ENCODE peak calls at places on chromosomes 16 and 17, in six cellular contexts. M is C1 segment of cervical spinal cord, Z is NT2/D1, P is cardiac muscle cell, G is DMS153, A is astrocyte of the cerebellum. W is an unnamed sample.
A peak's percentile ranks its signal among the peaks of the same experiment; 100 is the strongest.

GRCh38 chr17:28937044-28937729 is 14.1 kb downstream of the PHF12 start:
- DNase-seq in M (no peak), Z (no peak), P (peak; percentile 76), G (no peak), A (no peak), W (no peak)

GRCh38 chr16:11706180-11706742 is 36.4 kb downstream of the TXNDC11 start:
- DNase-seq in M (no peak), Z (no peak), P (no peak), G (no peak), A (no peak), W (peak; percentile 90)

GRCh38 chr16:85912271-85912974 is 13.5 kb downstream of the IRF8 start:
- DNase-seq in M (no peak), Z (no peak), P (peak; percentile 99), G (no peak), A (peak; percentile 9), W (peak; percentile 26)

GRCh38 chr17:41915566-41915965 is 3.2 kb downstream of the ACLY start:
- DNase-seq in M (no peak), Z (no peak), P (no peak), G (no peak), A (no peak), W (no peak)

GRCh38 chr17:41650794-41651624 is 26.6 kb upstream of the KRT17 start:
- DNase-seq in M (no peak), Z (no peak), P (no peak), G (no peak), A (no peak), W (no peak)

GRCh38 chr16:3025032-3026002 is 1.5 kb downstream of the THOC6 start:
- DNase-seq in M (no peak), Z (no peak), P (no peak), G (no peak), A (no peak), W (no peak)

GRCh38 chr16:4698321-4699029 is 5.1 kb downstream of the NUDT16L1 start:
- DNase-seq in M (no peak), Z (no peak), P (no peak), G (no peak), A (no peak), W (no peak)

GRCh38 chr17:48011405-48012150 is 26.0 kb downstream of the COPZ2 start:
- DNase-seq in M (no peak), Z (no peak), P (peak; percentile 56), G (peak; percentile 50), A (no peak), W (no peak)

GRCh38 chr17:68381076-68381900 is 76.0 kb downstream of the WIPI1 start:
- DNase-seq in M (no peak), Z (no peak), P (peak; percentile 78), G (peak; percentile 57), A (peak; percentile 73), W (no peak)

GRCh38 chr16:75648265-75649076 is 898 bp downstream of the TERF2IP start:
- DNase-seq in M (peak; percentile 71), Z (peak; percentile 57), P (peak; percentile 74), G (peak; percentile 16), A (peak; percentile 49), W (peak; percentile 72)

GRCh38 chr17:4073983-4074830 is 68.6 kb downstream of the ZZEF1 start:
- DNase-seq in M (peak; percentile 2), Z (no peak), P (no peak), G (no peak), A (no peak), W (peak; percentile 80)

GRCh38 chr17:72467841-72468653 is 347.2 kb downstream of the SOX9 start:
- DNase-seq in M (no peak), Z (no peak), P (peak; percentile 79), G (peak; percentile 43), A (no peak), W (no peak)

GRCh38 chr16:14955546-14956231 is 18.4 kb downstream of the NPIPA1 start:
- DNase-seq in M (no peak), Z (no peak), P (no peak), G (no peak), A (no peak), W (peak; percentile 97)

GRCh38 chr17:42623732-42624596 is 14.5 kb downstream of the TUBG1 start:
- DNase-seq in M (no peak), Z (no peak), P (no peak), G (peak; percentile 77), A (peak; percentile 41), W (peak; percentile 71)

GRCh38 chr17:81428121-81428515 is 32.9 kb downstream of the BAHCC1 start:
- DNase-seq in M (no peak), Z (no peak), P (no peak), G (peak; percentile 45), A (no peak), W (peak; percentile 51)

GRCh38 chr17:57266842-57267241 is 10.5 kb downstream of the MSI2 start:
- DNase-seq in M (no peak), Z (no peak), P (no peak), G (no peak), A (no peak), W (no peak)

GRCh38 chr16:85696761-85697160 is 8.0 kb upstream of the GINS2 start:
- DNase-seq in M (no peak), Z (no peak), P (no peak), G (no peak), A (no peak), W (no peak)

GRCh38 chr17:49717371-49717841 is 9.6 kb upstream of the SLC35B1 start:
- DNase-seq in M (no peak), Z (no peak), P (no peak), G (no peak), A (no peak), W (no peak)

GRCh38 chr17:29586676-29587469 is 2.6 kb downstream of the GIT1 start:
- DNase-seq in M (no peak), Z (no peak), P (no peak), G (no peak), A (no peak), W (no peak)

GRCh38 chr17:40097931-40098845 is 2.2 kb downstream of the NR1D1 start:
- DNase-seq in M (no peak), Z (no peak), P (peak; percentile 67), G (no peak), A (no peak), W (peak; percentile 99)

GRCh38 chr17:74870512-74870911 is 2.3 kb downstream of the FDXR start:
- DNase-seq in M (no peak), Z (no peak), P (peak; percentile 86), G (no peak), A (no peak), W (no peak)

GRCh38 chr16:1531638-1531910 is 1.9 kb upstream of the TMEM204 start:
- DNase-seq in M (no peak), Z (no peak), P (no peak), G (no peak), A (no peak), W (no peak)

GRCh38 chr16:2752850-2753522 is 548 bp downstream of the SRRM2 start:
- DNase-seq in M (no peak), Z (peak; percentile 50), P (peak; percentile 87), G (peak; percentile 55), A (peak; percentile 37), W (peak; percentile 89)

GRCh38 chr16:77881355-77882003 is 93.1 kb downstream of the VAT1L start:
- DNase-seq in M (no peak), Z (no peak), P (no peak), G (no peak), A (no peak), W (no peak)

GRCh38 chr16:80113876-80114574 is 426.8 kb upstream of the DYNLRB2 start:
- DNase-seq in M (no peak), Z (no peak), P (no peak), G (no peak), A (no peak), W (no peak)

GRCh38 chr16:28897826-28898225 is 19.5 kb downstream of the ATP2A1 start:
- DNase-seq in M (no peak), Z (no peak), P (no peak), G (no peak), A (no peak), W (no peak)

GRCh38 chr17:77687417-77687816 is 271.1 kb upstream of the TNRC6C start:
- DNase-seq in M (no peak), Z (no peak), P (no peak), G (no peak), A (no peak), W (no peak)

GRCh38 chr16:53511403-53512280 is 8.6 kb upstream of the AKTIP start:
- DNase-seq in M (no peak), Z (no peak), P (no peak), G (peak; percentile 61), A (no peak), W (no peak)

GRCh38 chr17:64498308-64499203 is 1.7 kb upstream of the POLG2 start:
- DNase-seq in M (no peak), Z (no peak), P (no peak), G (no peak), A (no peak), W (no peak)

GRCh38 chr17:66296289-66296725 is 6.1 kb upstream of the PRKCA start:
- DNase-seq in M (no peak), Z (no peak), P (no peak), G (no peak), A (no peak), W (no peak)

GRCh38 chr17:9470171-9470570 is 105.4 kb downstream of the STX8 start:
- DNase-seq in M (no peak), Z (no peak), P (peak; percentile 61), G (no peak), A (no peak), W (no peak)

GRCh38 chr16:10521681-10522274 is 58.6 kb downstream of the EMP2 start:
- DNase-seq in M (no peak), Z (peak; percentile 56), P (peak; percentile 75), G (no peak), A (peak; percentile 54), W (peak; percentile 29)

GRCh38 chr17:82923366-82924113 is 83.7 kb upstream of the ZNF750 start:
- DNase-seq in M (no peak), Z (no peak), P (no peak), G (no peak), A (no peak), W (peak; percentile 41)

GRCh38 chr16:7763111-7763510 is 430.5 kb downstream of the RBFOX1 start:
- DNase-seq in M (no peak), Z (no peak), P (no peak), G (no peak), A (no peak), W (no peak)

W was measured in gastrocnemius medialis.